ENCODE peak calls at places on chromosomes 5 and 9, in nine cellular contexts. A, D, Y, L, K, Z, U, S and I are unnamed samples.

GRCh38 chr9:76216161-76216649 is 178.0 kb downstream of the RFK start:
- DNase-seq in A (peak), D (no peak), Y (no peak), L (peak), K (no peak), Z (peak), U (peak), S (no peak), I (no peak)

GRCh38 chr9:98864257-98865180 is 57.0 kb downstream of the GALNT12 start:
- DNase-seq in A (peak), D (no peak), Y (no peak), L (no peak), K (no peak), Z (peak), U (no peak), S (no peak), I (peak)

GRCh38 chr5:90707698-90708097 is 149.1 kb downstream of the ADGRV1 start:
- DNase-seq in A (no peak), D (no peak), Y (no peak), L (no peak), K (no peak), Z (no peak), U (no peak), S (no peak), I (no peak)

GRCh38 chr5:124235576-124235975 is 510.9 kb downstream of the ZNF608 start:
- DNase-seq in A (no peak), D (no peak), Y (no peak), L (no peak), K (no peak), Z (no peak), U (no peak), S (no peak), I (no peak)

GRCh38 chr5:14665949-14666741 is 1.6 kb downstream of the OTULIN start:
- DNase-seq in A (no peak), D (peak), Y (no peak), L (peak), K (peak), Z (peak), U (peak), S (no peak), I (no peak)

GRCh38 chr5:137666109-137666850 is 69.6 kb downstream of the KLHL3 start:
- DNase-seq in A (peak), D (peak), Y (no peak), L (no peak), K (no peak), Z (no peak), U (peak), S (peak), I (no peak)

GRCh38 chr5:110900829-110901228 is 162.0 kb downstream of the SLC25A46 start:
- DNase-seq in A (peak), D (no peak), Y (no peak), L (peak), K (no peak), Z (peak), U (peak), S (no peak), I (no peak)

GRCh38 chr9:26955222-26955903 is 849 bp upstream of the IFT74 start:
- DNase-seq in A (peak), D (no peak), Y (no peak), L (no peak), K (no peak), Z (no peak), U (no peak), S (no peak), I (no peak)

GRCh38 chr9:77707696-77708095 is 59.6 kb upstream of the GNA14 start:
- DNase-seq in A (peak), D (no peak), Y (no peak), L (peak), K (no peak), Z (peak), U (peak), S (peak), I (peak)

GRCh38 chr5:138953370-138954256 is 78.5 kb upstream of the LRRTM2 start:
- DNase-seq in A (peak), D (no peak), Y (peak), L (peak), K (no peak), Z (no peak), U (no peak), S (peak), I (peak)

GRCh38 chr9:129567842-129568559 is 52.9 kb downstream of the C9orf50 start:
- DNase-seq in A (peak), D (no peak), Y (peak), L (no peak), K (no peak), Z (peak), U (peak), S (peak), I (peak)

GRCh38 chr9:15136646-15137045 is 170.4 kb downstream of the TTC39B start:
- DNase-seq in A (no peak), D (no peak), Y (no peak), L (no peak), K (no peak), Z (peak), U (peak), S (no peak), I (no peak)

GRCh38 chr9:120890415-120891254 is 13.6 kb upstream of the PHF19 start:
- DNase-seq in A (peak), D (no peak), Y (no peak), L (no peak), K (no peak), Z (no peak), U (no peak), S (no peak), I (no peak)

GRCh38 chr5:156274455-156274854 is 52.5 kb upstream of the SGCD start:
- DNase-seq in A (no peak), D (no peak), Y (no peak), L (no peak), K (no peak), Z (no peak), U (no peak), S (no peak), I (no peak)

GRCh38 chr9:127360829-127361228 is 36.1 kb upstream of the SLC2A8 start:
- DNase-seq in A (peak), D (no peak), Y (no peak), L (peak), K (no peak), Z (peak), U (peak), S (no peak), I (no peak)

GRCh38 chr5:6291961-6292360 is 86.4 kb downstream of the MED10 start:
- DNase-seq in A (no peak), D (no peak), Y (no peak), L (no peak), K (no peak), Z (peak), U (peak), S (no peak), I (no peak)

GRCh38 chr9:88852794-88853193 is 138.5 kb upstream of the S1PR3 start:
- DNase-seq in A (peak), D (no peak), Y (no peak), L (peak), K (no peak), Z (peak), U (peak), S (no peak), I (no peak)

GRCh38 chr5:75365740-75366139 is 28.7 kb downstream of the HMGCR start:
- DNase-seq in A (no peak), D (no peak), Y (no peak), L (no peak), K (no peak), Z (no peak), U (no peak), S (no peak), I (no peak)

GRCh38 chr5:16987776-16988175 is 51.7 kb upstream of the MYO10 start:
- DNase-seq in A (peak), D (no peak), Y (no peak), L (no peak), K (no peak), Z (no peak), U (no peak), S (no peak), I (no peak)